ENCODE peak calls at places on chromosomes 11 and 22, in ten cellular contexts. N is astrocyte of the spinal cord, W is mucosa of gallbladder, F is NCI-H774, Y is OCI-LY7, C is AG10803, D is midbrain, R is GM23338, M is GM18507, I is Right ventricle myocardium superior. O is an unnamed sample.

GRCh38 chr11:8810331-8811301 is 100.4 kb upstream of the AKIP1 start:
- DNase-seq in I (peak; percentile 90), M (no peak), F (peak; percentile 76), N (peak; percentile 89), W (peak; percentile 88), R (peak; percentile 89), D (peak; percentile 81), C (peak; percentile 88), Y (no peak), O (no peak)

GRCh38 chr11:15599376-15599775 is 484.7 kb downstream of the INSC start:
- DNase-seq in C (no peak), I (no peak), F (no peak), Y (no peak), D (no peak), M (no peak), N (no peak), W (no peak), R (no peak), O (no peak)

GRCh38 chr11:99015634-99016454 is 4.9 kb upstream of the CNTN5 start:
- DNase-seq in N (peak; percentile 62), D (peak; percentile 64), R (peak; percentile 71), Y (peak; percentile 58), I (no peak), M (no peak), W (no peak), C (peak; percentile 47), F (peak; percentile 51), O (peak; percentile 21)

GRCh38 chr22:32203181-32204105 is 1.4 kb downstream of the RFPL2 start:
- DNase-seq in M (no peak), F (no peak), Y (no peak), R (peak; percentile 39), I (no peak), D (no peak), N (no peak), W (peak; percentile 9), C (no peak), O (no peak)

GRCh38 chr11:120339394-120339890 is 3.2 kb downstream of the ARHGEF12 start:
- DNase-seq in M (no peak), N (peak; percentile 52), D (peak; percentile 69), Y (no peak), F (no peak), I (no peak), R (peak; percentile 9), W (peak; percentile 34), C (peak; percentile 38), O (no peak)

GRCh38 chr11:61752117-61752924 is at the start of gene MYRF:
- DNase-seq in I (peak; percentile 61), N (no peak), R (peak; percentile 80), M (no peak), F (peak; percentile 19), W (peak; percentile 52), D (peak; percentile 49), C (no peak), Y (no peak), O (no peak)

GRCh38 chr11:20235164-20235563 is 74.9 kb upstream of the DBX1 start:
- DNase-seq in Y (no peak), C (no peak), F (no peak), M (no peak), R (no peak), D (no peak), N (no peak), I (no peak), W (no peak), O (no peak)

GRCh38 chr11:119831011-119831410 is 102.0 kb upstream of the NECTIN1 start:
- DNase-seq in W (no peak), C (no peak), D (no peak), R (no peak), F (no peak), N (no peak), M (no peak), I (no peak), Y (no peak), O (no peak)

GRCh38 chr11:93198221-93198650 is 445 bp upstream of the SLC36A4 start:
- DNase-seq in N (no peak), D (peak; percentile 45), W (no peak), F (no peak), Y (no peak), C (no peak), R (no peak), I (no peak), M (no peak), O (peak; percentile 6)

GRCh38 chr22:36583546-36583945 is 54.6 kb upstream of the EIF3D start:
- DNase-seq in D (no peak), I (no peak), N (no peak), M (no peak), F (no peak), C (no peak), W (no peak), Y (no peak), R (no peak), O (no peak)

GRCh38 chr22:22197993-22198402 is 46.6 kb upstream of the VPREB1 start:
- DNase-seq in N (no peak), R (no peak), Y (peak; percentile 61), W (no peak), F (no peak), C (no peak), D (no peak), M (no peak), I (no peak), O (no peak)

GRCh38 chr22:36546932-36547331 is 18.0 kb upstream of the EIF3D start:
- DNase-seq in I (no peak), C (peak; percentile 67), R (no peak), F (no peak), N (peak; percentile 54), D (no peak), W (no peak), M (no peak), Y (no peak), O (peak; percentile 55)

GRCh38 chr22:46613606-46613997 is 6.6 kb upstream of the GRAMD4 start:
- DNase-seq in I (peak; percentile 64), Y (peak; percentile 78), N (no peak), D (no peak), R (no peak), W (no peak), C (no peak), M (peak; percentile 45), F (no peak), O (no peak)

GRCh38 chr11:61816736-61817455 is at the start of gene FADS1:
- DNase-seq in M (no peak), F (peak; percentile 96), Y (no peak), N (peak; percentile 94), I (peak; percentile 94), C (peak; percentile 91), D (peak; percentile 94), W (peak; percentile 86), R (peak; percentile 98), O (peak; percentile 76)

GRCh38 chr22:49884503-49885260 is 31.0 kb downstream of the ZBED4 start:
- DNase-seq in D (no peak), C (no peak), F (no peak), N (no peak), W (no peak), Y (no peak), M (no peak), I (no peak), R (no peak), O (no peak)

GRCh38 chr11:47241740-47242400 is 6.7 kb downstream of the ACP2 start:
- DNase-seq in R (no peak), F (no peak), C (peak; percentile 62), M (no peak), Y (no peak), D (no peak), N (no peak), I (no peak), W (no peak), O (no peak)

GRCh38 chr22:48365386-48365785 is 1462.3 kb downstream of the BRD1 start:
- DNase-seq in N (no peak), I (no peak), R (no peak), M (no peak), D (no peak), Y (no peak), W (no peak), F (no peak), C (no peak), O (no peak)

GRCh38 chr22:37803636-37804371 is 3.9 kb upstream of the GCAT start:
- DNase-seq in W (no peak), D (no peak), R (peak; percentile 59), M (no peak), N (no peak), Y (no peak), C (no peak), F (no peak), I (no peak), O (no peak)

GRCh38 chr22:23608583-23608982 is 23.5 kb downstream of the DRICH1 start:
- DNase-seq in W (no peak), D (no peak), F (no peak), Y (no peak), C (no peak), N (no peak), R (peak; percentile 73), M (no peak), I (no peak), O (no peak)

GRCh38 chr22:50673231-50674126 is 856 bp downstream of the SHANK3 start:
- DNase-seq in M (no peak), Y (no peak), N (no peak), F (no peak), R (peak; percentile 69), W (peak; percentile 9), I (no peak), C (no peak), D (no peak), O (no peak)

GRCh38 chr11:88175004-88175706 is at the start of gene RAB38:
- DNase-seq in F (peak; percentile 31), I (peak; percentile 50), N (peak; percentile 21), M (no peak), R (peak; percentile 84), W (peak; percentile 35), Y (peak; percentile 1), D (no peak), C (no peak), O (no peak)

GRCh38 chr11:6755303-6755952 is 16.3 kb downstream of the OR2AG2 start:
- DNase-seq in D (peak; percentile 32), Y (peak; percentile 47), F (no peak), M (no peak), C (peak; percentile 20), R (peak; percentile 72), N (peak; percentile 29), W (peak; percentile 37), I (no peak), O (peak; percentile 6)

GRCh38 chr22:28397324-28397723 is 282.3 kb downstream of the TTC28 start:
- DNase-seq in I (no peak), W (no peak), Y (no peak), N (no peak), D (no peak), M (no peak), R (no peak), F (no peak), C (peak; percentile 26), O (no peak)

GRCh38 chr11:33692013-33692504 is 8.6 kb downstream of the C11orf91 start:
- DNase-seq in N (peak; percentile 98), I (peak; percentile 67), M (no peak), Y (no peak), C (peak; percentile 96), D (peak; percentile 82), F (peak; percentile 72), W (peak; percentile 89), R (no peak), O (peak; percentile 93)

GRCh38 chr11:10846664-10847063 is 11.2 kb downstream of the ZBED5 start:
- DNase-seq in C (no peak), F (no peak), I (no peak), R (no peak), N (no peak), W (no peak), D (no peak), M (no peak), Y (no peak), O (no peak)

GRCh38 chr22:40030026-40030756 is 35.4 kb downstream of the FAM83F start:
- DNase-seq in Y (no peak), C (no peak), M (no peak), R (no peak), N (no peak), F (no peak), D (no peak), I (no peak), W (no peak), O (no peak)

GRCh38 chr11:125180413-125181305 is 16.1 kb downstream of the PKNOX2 start:
- DNase-seq in N (peak; percentile 87), M (no peak), R (no peak), D (peak; percentile 47), F (no peak), W (no peak), Y (no peak), C (no peak), I (no peak), O (peak; percentile 27)

GRCh38 chr11:20457001-20457768 is 69.7 kb downstream of the PRMT3 start:
- DNase-seq in C (no peak), I (no peak), N (no peak), D (no peak), R (no peak), F (no peak), M (no peak), W (no peak), Y (no peak), O (no peak)

O was measured in stromal cell of bone marrow.